ENCODE peak calls at places on chromosomes 4 and X, in ten cellular contexts. Y, O, I, R, X, S, N, A, F and P are unnamed samples.

GRCh38 chrX:38612281-38612680 is 50.9 kb downstream of the TSPAN7 start:
- ATAC-seq in Y (no peak), O (no peak), I (no peak), R (no peak), X (no peak), S (no peak), N (no peak), A (no peak), F (no peak), P (no peak)

GRCh38 chrX:84108589-84108988 is 79.4 kb downstream of the RPS6KA6 start:
- ATAC-seq in Y (no peak), O (peak; percentile 97), I (no peak), R (no peak), X (no peak), S (no peak), N (no peak), A (no peak), F (no peak), P (no peak)

GRCh38 chr4:88830576-88830975 is 132.9 kb upstream of the NAP1L5 start:
- ATAC-seq in Y (no peak), O (no peak), I (no peak), R (no peak), X (no peak), S (no peak), N (no peak), A (no peak), F (no peak), P (no peak)

GRCh38 chr4:177251237-177251636 is 58.4 kb upstream of the NEIL3 start:
- ATAC-seq in Y (no peak), O (peak; percentile 86), I (peak; percentile 78), R (peak; percentile 68), X (no peak), S (no peak), N (peak; percentile 59), A (no peak), F (peak; percentile 56), P (no peak)

GRCh38 chr4:136277741-136278140 is 1254.6 kb downstream of the PCDH18 start:
- ATAC-seq in Y (no peak), O (no peak), I (no peak), R (no peak), X (no peak), S (no peak), N (no peak), A (no peak), F (no peak), P (no peak)

GRCh38 chrX:71533850-71534515 is 1.1 kb downstream of the OGT start:
- ATAC-seq in Y (no peak), O (peak; percentile 37), I (peak; percentile 25), R (peak; percentile 17), X (peak; percentile 13), S (peak; percentile 57), N (peak; percentile 57), A (peak; percentile 38), F (peak; percentile 53), P (peak; percentile 33)

GRCh38 chr4:128308986-128309385 is 21.4 kb upstream of the PGRMC2 start:
- ATAC-seq in Y (no peak), O (no peak), I (no peak), R (no peak), X (no peak), S (no peak), N (no peak), A (peak; percentile 19), F (no peak), P (no peak)

GRCh38 chr4:67575232-67575888 is 16.8 kb downstream of the STAP1 start:
- ATAC-seq in Y (peak; percentile 97), O (no peak), I (peak; percentile 60), R (peak; percentile 89), X (no peak), S (no peak), N (peak; percentile 73), A (no peak), F (peak; percentile 74), P (peak; percentile 44)

GRCh38 chr4:23789765-23790164 is 100.1 kb downstream of the PPARGC1A start:
- ATAC-seq in Y (no peak), O (no peak), I (no peak), R (no peak), X (no peak), S (peak; percentile 79), N (no peak), A (peak; percentile 61), F (no peak), P (no peak)

GRCh38 chr4:147103403-147103946 is 157.8 kb upstream of the TTC29 start:
- ATAC-seq in Y (no peak), O (no peak), I (no peak), R (no peak), X (peak; percentile 81), S (peak; percentile 97), N (no peak), A (peak; percentile 86), F (no peak), P (peak; percentile 89)

GRCh38 chr4:122635205-122635604 is 14.3 kb upstream of the IL21 start:
- ATAC-seq in Y (no peak), O (no peak), I (peak; percentile 68), R (peak; percentile 65), X (no peak), S (no peak), N (peak; percentile 54), A (peak; percentile 25), F (no peak), P (no peak)

GRCh38 chrX:103063918-103064434 is at the start of gene BEX1:
- ATAC-seq in Y (peak; percentile 56), O (no peak), I (peak; percentile 56), R (peak; percentile 66), X (no peak), S (no peak), N (peak; percentile 76), A (no peak), F (no peak), P (no peak)

GRCh38 chrX:107712231-107713204 is 63.1 kb downstream of the TSC22D3 start:
- ATAC-seq in Y (peak; percentile 16), O (no peak), I (no peak), R (peak; percentile 23), X (no peak), S (peak; percentile 34), N (no peak), A (peak; percentile 18), F (no peak), P (peak; percentile 2)